ENCODE peak calls at places on chromosomes 13 and 19, in four cellular contexts. F, M, D and Q are unnamed samples.

GRCh38 chr19:34639491-34640085 is 37.4 kb downstream of the SCGB2B2 start:
- DNase-seq in M (peak), D (peak), F (peak), Q (peak)

GRCh38 chr13:51015973-51016372 is 95.1 kb downstream of the C13orf42 start:
- DNase-seq in D (no peak), M (no peak), F (no peak), Q (no peak)

GRCh38 chr19:42655748-42656147 is 61.0 kb upstream of the CEACAM8 start:
- DNase-seq in D (no peak), F (no peak), M (no peak), Q (no peak)

GRCh38 chr13:94210826-94211225 is 268.7 kb downstream of the DCT start:
- DNase-seq in F (no peak), D (no peak), M (no peak), Q (no peak)

GRCh38 chr19:5138606-5139594 is 170.0 kb downstream of the KDM4B start:
- DNase-seq in M (no peak), D (no peak), F (no peak), Q (peak)

GRCh38 chr19:50695251-50696064 is 24.1 kb downstream of the SHANK1 start:
- DNase-seq in D (peak), M (no peak), F (no peak), Q (no peak)

GRCh38 chr13:37729876-37730275 is 131.3 kb upstream of the POSTN start:
- DNase-seq in F (no peak), M (no peak), D (no peak), Q (no peak)

GRCh38 chr19:16363133-16363851 is 38.7 kb downstream of the KLF2 start:
- DNase-seq in F (no peak), M (no peak), D (no peak), Q (no peak)

GRCh38 chr19:13058951-13059660 is 43.6 kb downstream of the LYL1 start:
- DNase-seq in D (no peak), M (no peak), F (no peak), Q (no peak)

GRCh38 chr19:48810151-48810550 is 678 bp downstream of the BCAT2 start:
- DNase-seq in F (no peak), D (no peak), M (no peak), Q (no peak)

GRCh38 chr19:17686027-17686511 is 2.1 kb downstream of the UNC13A start:
- DNase-seq in M (no peak), F (no peak), D (peak), Q (no peak)

GRCh38 chr13:22009937-22010336 is 339.1 kb downstream of the FGF9 start:
- DNase-seq in M (no peak), D (no peak), F (no peak), Q (no peak)

GRCh38 chr19:5547881-5548280 is 19.9 kb downstream of the TINCR start:
- DNase-seq in F (peak), D (peak), M (peak), Q (no peak)

GRCh38 chr13:47334173-47334572 is 437.3 kb upstream of the HTR2A start:
- DNase-seq in M (no peak), F (no peak), D (no peak), Q (no peak)

GRCh38 chr19:56720281-56720680 is 48.7 kb upstream of the ZNF835 start:
- DNase-seq in F (no peak), D (peak), M (peak), Q (no peak)

GRCh38 chr13:34357435-34358232 is 539.7 kb downstream of the RFC3 start:
- DNase-seq in D (no peak), M (no peak), F (no peak), Q (no peak)

GRCh38 chr13:26460652-26461051 is 96.8 kb upstream of the WASF3 start:
- DNase-seq in M (no peak), F (no peak), D (no peak), Q (no peak)

GRCh38 chr13:66933994-66934393 is 296.1 kb downstream of the PCDH9 start:
- DNase-seq in M (no peak), D (no peak), F (peak), Q (no peak)

GRCh38 chr13:97528518-97528917 is 94.5 kb downstream of the RAP2A start:
- DNase-seq in F (no peak), D (no peak), M (no peak), Q (no peak)

GRCh38 chr13:23087884-23088283 is 92.9 kb upstream of the SGCG start:
- DNase-seq in F (peak), D (peak), M (peak), Q (no peak)

GRCh38 chr13:110187501-110188161 is 119.3 kb downstream of the COL4A1 start:
- DNase-seq in D (peak), F (no peak), M (no peak), Q (no peak)

GRCh38 chr13:30143671-30144400 is 163.5 kb downstream of the KATNAL1 start:
- DNase-seq in F (no peak), M (no peak), D (no peak), Q (no peak)

GRCh38 chr13:21759503-21759902 is 88.6 kb downstream of the FGF9 start:
- DNase-seq in F (no peak), M (no peak), D (no peak), Q (no peak)

GRCh38 chr19:32896516-32897214 is 27.1 kb upstream of the SLC7A9 start:
- DNase-seq in M (no peak), F (no peak), D (no peak), Q (no peak)

GRCh38 chr13:55497486-55497885 is 1643.2 kb upstream of the PRR20A start:
- DNase-seq in F (no peak), D (no peak), M (no peak), Q (no peak)

GRCh38 chr19:7595466-7596133 is at the start of gene CAMSAP3:
- DNase-seq in D (peak), M (peak), F (peak), Q (no peak)

GRCh38 chr19:33879818-33880575 is 83.3 kb downstream of the KCTD15 start:
- DNase-seq in F (no peak), M (no peak), D (peak), Q (no peak)

GRCh38 chr13:44440046-44440608 is 66.5 kb downstream of the SERP2 start:
- DNase-seq in M (no peak), F (no peak), D (no peak), Q (no peak)

GRCh38 chr19:16062789-16063188 is 13.5 kb upstream of the TPM4 start:
- DNase-seq in D (peak), F (no peak), M (no peak), Q (no peak)

GRCh38 chr13:41029629-41030028 is 10.5 kb upstream of the ELF1 start:
- DNase-seq in D (no peak), F (no peak), M (no peak), Q (no peak)

GRCh38 chr19:32914879-32915278 is 45.3 kb upstream of the SLC7A9 start:
- DNase-seq in F (no peak), M (no peak), D (no peak), Q (no peak)

GRCh38 chr19:53157601-53158000 is 1.3 kb downstream of the ZNF347 start:
- DNase-seq in M (no peak), F (no peak), D (peak), Q (no peak)

DNA sequence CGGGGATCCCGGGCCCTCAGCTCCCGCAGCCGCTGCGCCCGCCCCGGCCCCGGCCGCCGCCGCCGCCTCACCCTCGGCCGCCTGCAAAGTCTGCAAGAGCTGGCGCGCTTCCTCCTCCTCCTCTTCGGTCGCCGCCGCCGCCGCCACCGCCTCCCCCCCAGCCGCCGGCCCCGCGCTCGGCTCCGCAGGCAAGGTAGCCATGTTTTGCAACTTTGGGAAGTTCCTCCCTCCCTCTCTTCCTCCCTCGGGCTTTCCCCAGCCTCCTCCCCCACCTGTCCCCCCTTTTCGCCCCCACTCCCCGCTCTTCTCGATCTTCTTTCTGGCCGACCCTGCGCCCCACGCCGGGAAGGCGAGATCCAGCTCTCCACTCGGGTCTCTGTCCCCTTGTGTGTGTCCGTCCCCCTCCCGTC is 403 bp downstream of the SIX5 start:
- DNase-seq in F (peak), M (no peak), D (no peak), Q (no peak)
- TF ChIP-seq PBX3 in F (no peak), M (no peak), D (no peak), Q (no peak)

GRCh38 chr13:59494560-59494970 is 669.2 kb downstream of the DIAPH3 start:
- DNase-seq in M (no peak), F (no peak), D (no peak), Q (no peak)
- TF ChIP-seq PBX3 in M (no peak), F (no peak), D (no peak), Q (no peak)

GRCh38 chr19:38990949-38991697 is 15.6 kb upstream of the FBXO17 start:
- DNase-seq in D (no peak), F (no peak), M (no peak), Q (no peak)

GRCh38 chr19:38988632-38989031 is 13.1 kb upstream of the FBXO17 start:
- DNase-seq in D (no peak), F (no peak), M (no peak), Q (no peak)

GRCh38 chr19:38993271-38993670 is 17.7 kb upstream of the FBXO17 start:
- DNase-seq in M (no peak), D (no peak), F (peak), Q (no peak)

GRCh38 chr19:38985262-38985661 is 9.7 kb upstream of the FBXO17 start:
- DNase-seq in M (no peak), D (no peak), F (no peak), Q (no peak)

DNA sequence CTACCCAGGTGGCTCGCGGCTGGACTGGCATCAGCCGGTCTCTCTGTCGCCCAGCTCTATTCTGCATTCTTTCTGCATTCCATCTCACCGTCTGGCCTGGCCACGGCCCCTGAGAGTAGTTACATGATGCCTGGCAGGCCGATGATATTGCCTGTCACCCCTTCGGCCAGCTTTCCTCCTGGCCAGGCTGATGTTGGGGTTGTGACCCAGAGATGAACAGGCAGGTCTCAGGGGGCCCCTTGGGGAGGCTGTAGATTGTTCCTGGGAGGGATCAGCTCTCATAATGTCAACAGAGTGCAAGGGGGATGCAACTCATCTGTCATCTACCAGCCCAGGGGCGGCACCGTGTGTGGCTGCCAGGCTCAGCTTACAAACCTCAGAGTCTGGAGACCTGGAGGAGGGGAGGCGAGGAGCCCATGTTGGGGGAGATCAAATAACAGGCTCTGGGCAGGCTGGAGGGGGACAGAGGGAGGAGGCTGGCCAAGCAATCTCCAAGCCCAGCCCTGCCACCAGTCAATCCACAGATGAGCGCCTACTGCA is 13.6 kb upstream of the FBXO17 start:
- DNase-seq in D (peak), M (no peak), F (no peak), Q (no peak)
- TF ChIP-seq PBX3 in D (peak), M (no peak), F (no peak), Q (no peak)

DNA sequence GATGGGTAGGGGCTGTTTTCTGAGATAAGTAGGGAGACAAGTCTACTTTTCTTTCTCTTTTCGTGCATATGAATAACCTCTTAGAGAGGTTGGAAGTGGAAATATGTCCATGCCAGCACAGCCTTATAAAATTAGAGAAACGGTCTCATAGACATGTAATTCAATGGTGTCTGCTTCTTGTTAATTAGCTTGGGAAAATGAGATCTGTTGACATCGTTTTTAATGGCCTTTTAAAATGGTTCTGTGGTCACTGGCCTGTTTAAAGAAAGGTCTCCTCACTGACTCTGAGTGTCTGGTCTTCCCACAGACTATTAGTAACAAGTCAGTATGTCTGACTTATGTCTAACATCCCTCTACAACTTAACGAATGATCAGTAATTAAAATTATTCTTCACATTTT is 487.1 kb downstream of the SLITRK6 start:
- DNase-seq in M (no peak), F (no peak), D (no peak), Q (no peak)
- TF ChIP-seq PBX3 in M (no peak), F (no peak), D (no peak), Q (no peak)

DNA sequence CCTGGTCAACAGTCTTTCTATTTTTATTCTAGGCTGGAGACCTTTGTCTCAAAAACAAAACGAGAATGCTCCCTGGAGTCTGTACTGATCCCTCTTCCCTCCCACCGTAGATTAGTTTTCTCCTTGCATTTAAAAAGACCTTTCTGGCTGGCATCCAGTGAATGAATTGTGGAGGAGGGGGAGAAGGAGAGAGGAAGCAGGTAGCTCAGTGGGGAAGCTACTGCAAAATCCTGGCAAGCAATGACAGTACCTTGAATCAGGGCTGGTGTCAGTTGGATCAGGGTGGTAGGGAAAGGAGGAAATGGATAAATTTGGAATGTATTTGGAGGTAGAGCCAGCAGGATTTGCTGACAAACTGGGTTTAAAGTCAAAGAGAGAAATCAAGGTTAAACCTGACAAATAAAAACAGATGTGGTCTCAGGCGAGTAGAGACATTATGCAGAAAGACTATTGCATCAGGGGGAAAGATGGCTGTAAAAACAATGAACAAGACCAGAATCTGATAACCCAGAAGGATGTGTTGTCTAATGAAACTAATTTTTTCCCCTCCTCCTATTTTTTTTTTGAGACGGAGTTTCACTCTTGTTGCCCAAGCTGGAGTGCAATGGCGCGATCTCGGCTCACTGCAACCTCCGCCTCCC is 3.5 kb upstream of the CYP2S1 start:
- DNase-seq in D (no peak), M (no peak), F (no peak), Q (no peak)
- TF ChIP-seq PBX3 in D (no peak), M (no peak), F (no peak), Q (no peak)

GRCh38 chr13:59975807-59976445 is 187.8 kb downstream of the DIAPH3 start:
- DNase-seq in F (no peak), D (no peak), M (no peak), Q (no peak)
- TF ChIP-seq PBX3 in F (no peak), D (no peak), M (no peak), Q (no peak)

DNA sequence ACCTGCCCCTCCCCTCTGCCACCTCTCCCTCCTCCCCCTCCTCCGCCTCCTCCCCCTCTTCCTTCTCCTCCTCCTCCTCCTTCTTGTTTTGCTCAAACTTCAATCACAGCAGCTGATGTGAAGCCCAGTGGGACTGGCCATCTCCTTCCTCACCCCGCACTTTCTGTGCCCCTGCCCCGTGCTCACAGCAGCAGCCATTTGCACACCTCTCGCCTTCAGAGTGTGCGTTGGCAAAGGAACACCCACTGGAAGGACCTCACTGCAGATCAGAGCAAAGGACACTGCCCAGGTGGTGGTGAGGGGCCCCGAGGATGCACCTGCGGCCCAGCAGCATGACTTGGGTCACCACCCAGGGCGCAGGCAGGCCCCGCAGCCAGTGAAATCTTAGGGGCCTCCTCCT is 98.8 kb downstream of the SOX1 start:
- DNase-seq in D (no peak), M (no peak), F (no peak), Q (no peak)
- TF ChIP-seq PBX3 in D (no peak), M (no peak), F (no peak), Q (no peak)

GRCh38 chr19:29640231-29640630 is 25.0 kb upstream of the PLEKHF1 start:
- DNase-seq in F (no peak), D (no peak), M (no peak), Q (no peak)
- TF ChIP-seq PBX3 in F (no peak), D (no peak), M (no peak), Q (no peak)

GRCh38 chr13:113669871-113670341 is 2.9 kb downstream of the GRK1 start:
- DNase-seq in F (no peak), M (no peak), D (no peak), Q (no peak)
- TF ChIP-seq PBX3 in F (no peak), M (no peak), D (no peak), Q (no peak)